ENCODE peak calls at places on chromosomes 12 and 14, in seven cellular contexts. J, D, T, V, M, K and F are unnamed samples.

GRCh38 chr12:54016478-54016964 is 7.7 kb downstream of the HOXC8 start:
- DNase-seq in D (peak), M (peak), J (no peak), K (no peak), T (peak), V (no peak), F (no peak)

GRCh38 chr14:69945905-69946304 is 66.7 kb downstream of the SMOC1 start:
- DNase-seq in V (no peak), J (no peak), M (no peak), K (no peak), T (no peak), D (no peak), F (no peak)

GRCh38 chr14:100576091-100577085 is 10.8 kb downstream of the BEGAIN start:
- DNase-seq in T (no peak), J (no peak), D (no peak), K (no peak), M (no peak), V (no peak), F (no peak)

GRCh38 chr14:95156153-95156764 is 1.1 kb downstream of the DICER1 start:
- DNase-seq in K (no peak), T (peak), D (peak), M (no peak), J (no peak), V (no peak), F (peak)

GRCh38 chr12:6963016-6963731 is 7.3 kb downstream of the PHB2 start:
- DNase-seq in K (no peak), D (no peak), M (peak), T (no peak), V (peak), J (no peak), F (peak)

GRCh38 chr12:132263451-132264065 is 65.8 kb downstream of the GALNT9 start:
- DNase-seq in M (no peak), K (no peak), D (no peak), T (no peak), J (no peak), V (no peak), F (no peak)

GRCh38 chr14:91185721-91186120 is 58.8 kb downstream of the GPR68 start:
- DNase-seq in K (no peak), D (peak), M (no peak), T (no peak), V (no peak), J (no peak), F (no peak)

GRCh38 chr12:115135800-115136211 is 451.8 kb upstream of the TBX3 start:
- DNase-seq in M (no peak), V (no peak), T (peak), J (no peak), K (no peak), D (peak), F (no peak)

GRCh38 chr12:57941165-57941894 is at the start of gene ATP23:
- DNase-seq in J (peak), M (peak), T (peak), K (peak), D (peak), V (peak), F (peak)

GRCh38 chr14:101242442-101243385 is 318.6 kb upstream of the DIO3 start:
- DNase-seq in V (peak), T (no peak), M (peak), K (no peak), J (no peak), D (no peak), F (no peak)

GRCh38 chr12:47360771-47361388 is 281.1 kb upstream of the AMIGO2 start:
- DNase-seq in T (peak), J (no peak), K (no peak), V (no peak), D (no peak), M (no peak), F (peak)

GRCh38 chr12:54292931-54293241 is 7.9 kb downstream of the NFE2 start:
- DNase-seq in D (no peak), M (no peak), J (no peak), V (no peak), T (no peak), K (no peak), F (no peak)

GRCh38 chr12:130064999-130065398 is 97.3 kb upstream of the FZD10 start:
- DNase-seq in K (no peak), V (peak), D (no peak), T (no peak), M (no peak), J (no peak), F (peak)

GRCh38 chr14:102029956-102030355 is 56.9 kb downstream of the HSP90AA1 start:
- DNase-seq in V (no peak), M (peak), K (no peak), D (peak), T (peak), J (no peak), F (peak)

GRCh38 chr12:96401061-96401871 is 1.0 kb upstream of the CDK17 start:
- DNase-seq in K (no peak), T (peak), D (peak), M (peak), V (no peak), J (no peak), F (peak)

GRCh38 chr12:49883065-49883464 is 20.6 kb downstream of the FAIM2 start:
- DNase-seq in J (no peak), M (no peak), K (no peak), D (no peak), T (no peak), V (no peak), F (peak)

GRCh38 chr12:82883396-82884360 is 197.0 kb downstream of the TMTC2 start:
- DNase-seq in K (no peak), V (no peak), D (no peak), T (no peak), M (no peak), J (peak), F (no peak)

GRCh38 chr14:29913550-29913949 is 14.1 kb downstream of the PRKD1 start:
- DNase-seq in M (no peak), K (no peak), T (no peak), D (peak), V (no peak), J (no peak), F (no peak)

GRCh38 chr14:101008631-101009336 is 105.3 kb upstream of the RTL1 start:
- DNase-seq in D (peak), V (no peak), M (no peak), J (no peak), T (no peak), K (no peak), F (no peak)

GRCh38 chr12:101166866-101167265 is 43.2 kb downstream of the SLC5A8 start:
- DNase-seq in V (no peak), K (no peak), T (no peak), J (no peak), D (no peak), M (no peak), F (no peak)

GRCh38 chr12:122028165-122028591 is 6.5 kb downstream of the BCL7A start:
- DNase-seq in J (no peak), K (no peak), M (no peak), D (no peak), T (no peak), V (no peak), F (no peak)

GRCh38 chr14:100004392-100004791 is 60.8 kb upstream of the EVL start:
- DNase-seq in M (no peak), T (no peak), V (no peak), J (no peak), K (no peak), D (no peak), F (peak)

GRCh38 chr12:91202390-91202789 is 19.8 kb upstream of the DCN start:
- DNase-seq in D (no peak), M (no peak), T (no peak), V (no peak), J (no peak), K (no peak), F (no peak)

GRCh38 chr14:34436118-34436905 is 25.7 kb downstream of the SPTSSA start:
- DNase-seq in V (no peak), T (peak), D (peak), J (no peak), K (no peak), M (peak), F (no peak)

GRCh38 chr12:89525002-89525823 is 617 bp upstream of the GALNT4 start:
- DNase-seq in M (peak), J (peak), D (peak), K (no peak), V (peak), T (peak), F (peak)

GRCh38 chr12:122459211-122459610 is 36.7 kb upstream of the CLIP1 start:
- DNase-seq in V (no peak), D (no peak), J (no peak), T (peak), M (no peak), K (no peak), F (no peak)

GRCh38 chr12:130761537-130762318 is 45.6 kb upstream of the RIMBP2 start:
- DNase-seq in V (peak), K (no peak), M (peak), T (peak), J (peak), D (peak), F (peak)

DNA sequence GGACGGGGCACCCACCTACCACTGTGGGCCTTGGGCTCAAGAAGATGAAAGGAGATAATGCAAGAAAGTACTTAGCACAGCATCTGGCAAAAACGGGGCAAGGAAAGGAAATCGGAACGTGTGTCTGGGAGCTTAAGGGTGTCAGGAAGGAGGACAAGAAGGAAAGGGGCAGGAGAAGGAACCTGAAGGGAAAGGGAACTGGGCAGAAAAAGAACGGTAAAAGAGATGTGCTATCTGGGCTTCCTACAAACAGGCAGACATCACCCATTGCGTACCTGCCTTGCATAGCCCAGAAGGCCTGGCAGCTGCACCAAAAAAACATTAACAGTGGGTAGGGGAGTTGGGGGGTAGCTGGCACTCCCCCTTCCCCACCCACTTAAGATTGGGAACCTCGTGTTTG is 958 bp upstream of the REM2 start:
- DNase-seq in V (no peak), T (no peak), K (no peak), D (no peak), J (no peak), M (no peak), F (no peak)
- H3K18ac ChIP-seq in V (no peak), T (no peak), K (no peak), D (no peak), J (peak), M (no peak), F (no peak)

GRCh38 chr12:92235703-92236472 is 90.2 kb upstream of the BTG1 start:
- DNase-seq in M (no peak), D (no peak), K (no peak), V (no peak), T (no peak), J (no peak), F (no peak)

GRCh38 chr12:92237262-92237661 is 91.6 kb upstream of the BTG1 start:
- DNase-seq in J (no peak), M (no peak), V (no peak), T (no peak), K (no peak), D (no peak), F (no peak)

GRCh38 chr12:92234533-92234932 is 88.9 kb upstream of the BTG1 start:
- DNase-seq in J (no peak), V (no peak), D (no peak), M (no peak), K (no peak), T (no peak), F (no peak)

GRCh38 chr12:92233346-92234015 is 87.8 kb upstream of the BTG1 start:
- DNase-seq in V (no peak), T (no peak), K (no peak), M (no peak), D (no peak), J (no peak), F (no peak)
- H3K4me2 ChIP-seq in V (no peak), T (no peak), K (no peak), M (no peak), D (no peak), J (no peak), F (no peak)

DNA sequence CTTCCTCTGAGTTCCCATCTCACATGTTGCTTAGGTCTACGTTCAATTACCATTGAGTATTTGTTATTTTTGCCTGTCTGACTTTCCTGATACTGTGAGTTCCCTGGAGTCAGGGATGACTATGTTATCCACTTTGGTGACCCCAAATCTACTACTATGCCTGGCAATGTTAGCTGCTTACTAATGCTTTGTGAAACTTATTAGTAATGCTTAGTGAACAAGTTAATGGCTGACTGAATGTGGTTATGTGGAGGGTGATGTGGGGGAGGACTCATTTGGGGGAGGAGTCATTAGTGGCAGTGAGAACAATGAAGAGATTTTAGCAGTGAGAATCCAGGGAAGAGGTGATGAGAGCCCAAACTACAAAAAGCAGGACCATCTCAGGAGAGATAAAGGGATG is 121.6 kb downstream of the KTN1 start:
- DNase-seq in K (no peak), M (no peak), V (no peak), T (no peak), D (peak), J (no peak), F (no peak)
- H3K18ac ChIP-seq in K (no peak), M (no peak), V (no peak), T (no peak), D (no peak), J (no peak), F (no peak)

GRCh38 chr14:52018252-52018651 is 28.9 kb downstream of the RTRAF start:
- DNase-seq in M (no peak), T (no peak), D (no peak), V (no peak), J (no peak), K (no peak), F (no peak)
- H3K4me2 ChIP-seq in M (no peak), T (no peak), D (no peak), V (no peak), J (no peak), K (no peak), F (no peak)

DNA sequence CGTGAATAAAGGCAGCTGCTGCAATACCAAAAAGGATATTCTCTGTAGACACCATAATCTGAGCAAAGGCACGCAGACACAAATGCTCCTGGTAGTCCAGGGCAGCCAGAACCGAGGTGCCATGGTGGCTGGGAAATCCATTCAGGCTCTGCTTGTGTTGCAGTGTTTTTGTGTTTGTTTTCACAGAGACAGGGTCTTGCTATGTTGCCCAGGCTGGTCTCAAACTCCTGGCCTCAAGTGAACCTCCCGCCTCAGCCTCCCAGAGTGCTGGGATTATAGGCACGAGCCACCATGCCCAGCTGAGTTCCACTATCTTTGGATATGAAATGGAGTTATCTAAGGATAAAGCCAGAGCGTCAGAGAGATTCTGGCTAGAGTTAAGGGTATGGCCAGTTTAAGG is 39.8 kb downstream of the DCAF4 start:
- DNase-seq in K (no peak), J (no peak), D (no peak), M (peak), V (no peak), T (no peak), F (no peak)
- H3K18ac ChIP-seq in K (no peak), J (no peak), D (no peak), M (no peak), V (no peak), T (peak), F (no peak)

GRCh38 chr14:55348766-55349453 is 62.7 kb downstream of the ATG14 start:
- DNase-seq in J (no peak), D (no peak), M (no peak), V (no peak), T (no peak), K (no peak), F (no peak)
- H3K4me2 ChIP-seq in J (no peak), D (no peak), M (no peak), V (no peak), T (no peak), K (no peak), F (no peak)

GRCh38 chr12:1878214-1878613 is 40.2 kb downstream of the CACNA2D4 start:
- DNase-seq in K (no peak), V (no peak), M (no peak), J (no peak), T (no peak), D (no peak), F (no peak)

GRCh38 chr12:1880153-1880845 is 38.2 kb downstream of the CACNA2D4 start:
- DNase-seq in M (no peak), K (no peak), J (no peak), D (no peak), V (peak), T (no peak), F (no peak)

GRCh38 chr12:1877169-1877878 is 41.1 kb downstream of the CACNA2D4 start:
- DNase-seq in T (no peak), M (no peak), K (no peak), V (peak), J (no peak), D (no peak), F (no peak)

GRCh38 chr12:1879633-1880032 is 38.8 kb downstream of the CACNA2D4 start:
- DNase-seq in T (no peak), D (no peak), M (no peak), J (no peak), V (peak), K (no peak), F (no peak)

DNA sequence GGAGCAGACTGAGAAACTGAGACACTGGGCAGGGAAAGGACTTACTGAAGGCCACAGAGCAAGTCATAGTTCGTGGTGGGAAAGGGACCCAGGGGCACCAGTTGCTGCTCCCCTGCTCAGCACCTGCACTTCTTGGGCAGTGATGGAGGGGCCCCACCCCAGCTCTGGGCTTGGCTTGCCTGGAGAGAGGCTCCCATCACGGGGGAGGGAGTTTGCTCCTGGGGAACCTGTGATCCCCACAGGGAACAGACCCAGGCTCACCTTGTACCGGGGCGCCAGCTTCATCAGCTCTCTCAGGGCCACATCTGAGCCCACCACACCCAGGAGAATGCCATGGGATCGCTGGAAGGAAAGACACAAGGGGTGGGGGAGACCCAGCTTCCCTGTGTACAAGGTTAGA is 39.8 kb downstream of the CACNA2D4 start:
- DNase-seq in T (no peak), D (no peak), M (no peak), K (no peak), V (peak), J (no peak), F (no peak)
- H3K18ac ChIP-seq in T (no peak), D (no peak), M (no peak), K (no peak), V (no peak), J (peak), F (no peak)

GRCh38 chr12:16352481-16352880 is 5.0 kb downstream of the MGST1 start:
- DNase-seq in T (peak), V (no peak), J (no peak), M (peak), D (peak), K (no peak), F (peak)
- H3K4me2 ChIP-seq in T (no peak), V (no peak), J (no peak), M (no peak), D (peak), K (peak), F (no peak)